ENCODE peak calls at places on chromosomes 4 and X, in eight cellular contexts. One of them, this sample, is unnamed.

GRCh38 chrX:19840899-19841648 is 46.3 kb downstream of the SH3KBP1 start:
- DNase-seq in stimulated activated CD4-positive, alpha-beta T cell treated with anti-CD3 and anti-CD28 coated beads, Interleukin-1b, Interleukin-23, amount 100 ng/mL, for 48 hours: peak
- DNase-seq in smooth muscle cell of the brain vasculature: no peak
- DNase-seq in activated naive CD8-positive, alpha-beta T cell treated with anti-CD3 and anti-CD28 coated beads, Interleukin-2, amount 50 U/mL, for 24 hours: peak
- DNase-seq in ovary: no peak
- DNase-seq in non-pigmented ciliary epithelial cell: no peak
- DNase-seq in RCC 7860: no peak
- DNase-seq in nucleus accumbens: no peak
- DNase-seq in this sample: no peak

GRCh38 chr4:155735506-155735905 is 23.3 kb upstream of the GUCY1B1 start:
- DNase-seq in non-pigmented ciliary epithelial cell: no peak
- DNase-seq in nucleus accumbens: no peak
- DNase-seq in RCC 7860: no peak
- DNase-seq in smooth muscle cell of the brain vasculature: no peak
- DNase-seq in ovary: no peak
- DNase-seq in activated naive CD8-positive, alpha-beta T cell treated with anti-CD3 and anti-CD28 coated beads, Interleukin-2, amount 50 U/mL, for 24 hours: no peak
- DNase-seq in stimulated activated CD4-positive, alpha-beta T cell treated with anti-CD3 and anti-CD28 coated beads, Interleukin-1b, Interleukin-23, amount 100 ng/mL, for 48 hours: no peak
- DNase-seq in this sample: no peak

GRCh38 chrX:20046864-20047263 is 56.0 kb upstream of the BCLAF3 start:
- DNase-seq in stimulated activated CD4-positive, alpha-beta T cell treated with anti-CD3 and anti-CD28 coated beads, Interleukin-1b, Interleukin-23, amount 100 ng/mL, for 48 hours: no peak
- DNase-seq in RCC 7860: no peak
- DNase-seq in ovary: no peak
- DNase-seq in non-pigmented ciliary epithelial cell: no peak
- DNase-seq in nucleus accumbens: no peak
- DNase-seq in activated naive CD8-positive, alpha-beta T cell treated with anti-CD3 and anti-CD28 coated beads, Interleukin-2, amount 50 U/mL, for 24 hours: no peak
- DNase-seq in smooth muscle cell of the brain vasculature: no peak
- DNase-seq in this sample: no peak

GRCh38 chr4:2045518-2045951 is 13.6 kb upstream of the NAT8L start:
- DNase-seq in non-pigmented ciliary epithelial cell: no peak
- DNase-seq in smooth muscle cell of the brain vasculature: no peak
- DNase-seq in nucleus accumbens: no peak
- DNase-seq in activated naive CD8-positive, alpha-beta T cell treated with anti-CD3 and anti-CD28 coated beads, Interleukin-2, amount 50 U/mL, for 24 hours: no peak
- DNase-seq in ovary: no peak
- DNase-seq in RCC 7860: peak
- DNase-seq in stimulated activated CD4-positive, alpha-beta T cell treated with anti-CD3 and anti-CD28 coated beads, Interleukin-1b, Interleukin-23, amount 100 ng/mL, for 48 hours: no peak
- DNase-seq in this sample: peak

GRCh38 chrX:140661657-140662056 is 47.9 kb upstream of the LINC00632 start:
- DNase-seq in ovary: no peak
- DNase-seq in non-pigmented ciliary epithelial cell: peak
- DNase-seq in stimulated activated CD4-positive, alpha-beta T cell treated with anti-CD3 and anti-CD28 coated beads, Interleukin-1b, Interleukin-23, amount 100 ng/mL, for 48 hours: no peak
- DNase-seq in nucleus accumbens: no peak
- DNase-seq in RCC 7860: no peak
- DNase-seq in smooth muscle cell of the brain vasculature: no peak
- DNase-seq in activated naive CD8-positive, alpha-beta T cell treated with anti-CD3 and anti-CD28 coated beads, Interleukin-2, amount 50 U/mL, for 24 hours: no peak
- DNase-seq in this sample: peak

GRCh38 chrX:13598877-13599276 is 29.5 kb downstream of the EGFL6 start:
- DNase-seq in smooth muscle cell of the brain vasculature: no peak
- DNase-seq in activated naive CD8-positive, alpha-beta T cell treated with anti-CD3 and anti-CD28 coated beads, Interleukin-2, amount 50 U/mL, for 24 hours: no peak
- DNase-seq in ovary: no peak
- DNase-seq in stimulated activated CD4-positive, alpha-beta T cell treated with anti-CD3 and anti-CD28 coated beads, Interleukin-1b, Interleukin-23, amount 100 ng/mL, for 48 hours: no peak
- DNase-seq in non-pigmented ciliary epithelial cell: no peak
- DNase-seq in RCC 7860: no peak
- DNase-seq in nucleus accumbens: no peak
- DNase-seq in this sample: peak

GRCh38 chr4:4711902-4712301 is 147.6 kb upstream of the MSX1 start:
- DNase-seq in smooth muscle cell of the brain vasculature: no peak
- DNase-seq in activated naive CD8-positive, alpha-beta T cell treated with anti-CD3 and anti-CD28 coated beads, Interleukin-2, amount 50 U/mL, for 24 hours: no peak
- DNase-seq in non-pigmented ciliary epithelial cell: no peak
- DNase-seq in ovary: no peak
- DNase-seq in nucleus accumbens: no peak
- DNase-seq in RCC 7860: no peak
- DNase-seq in stimulated activated CD4-positive, alpha-beta T cell treated with anti-CD3 and anti-CD28 coated beads, Interleukin-1b, Interleukin-23, amount 100 ng/mL, for 48 hours: no peak
- DNase-seq in this sample: no peak

GRCh38 chrX:68462653-68463052 is 29.4 kb upstream of the OPHN1 start:
- DNase-seq in stimulated activated CD4-positive, alpha-beta T cell treated with anti-CD3 and anti-CD28 coated beads, Interleukin-1b, Interleukin-23, amount 100 ng/mL, for 48 hours: peak
- DNase-seq in RCC 7860: peak
- DNase-seq in non-pigmented ciliary epithelial cell: no peak
- DNase-seq in activated naive CD8-positive, alpha-beta T cell treated with anti-CD3 and anti-CD28 coated beads, Interleukin-2, amount 50 U/mL, for 24 hours: no peak
- DNase-seq in nucleus accumbens: peak
- DNase-seq in smooth muscle cell of the brain vasculature: peak
- DNase-seq in ovary: no peak
- DNase-seq in this sample: no peak

GRCh38 chr4:74364649-74365491 is at the start of gene EREG:
- DNase-seq in ovary: peak
- DNase-seq in RCC 7860: peak
- DNase-seq in stimulated activated CD4-positive, alpha-beta T cell treated with anti-CD3 and anti-CD28 coated beads, Interleukin-1b, Interleukin-23, amount 100 ng/mL, for 48 hours: peak
- DNase-seq in activated naive CD8-positive, alpha-beta T cell treated with anti-CD3 and anti-CD28 coated beads, Interleukin-2, amount 50 U/mL, for 24 hours: peak
- DNase-seq in non-pigmented ciliary epithelial cell: no peak
- DNase-seq in smooth muscle cell of the brain vasculature: no peak
- DNase-seq in nucleus accumbens: no peak
- DNase-seq in this sample: peak

GRCh38 chr4:121270384-121270783 is 106.3 kb upstream of the TNIP3 start:
- DNase-seq in stimulated activated CD4-positive, alpha-beta T cell treated with anti-CD3 and anti-CD28 coated beads, Interleukin-1b, Interleukin-23, amount 100 ng/mL, for 48 hours: no peak
- DNase-seq in ovary: no peak
- DNase-seq in RCC 7860: no peak
- DNase-seq in smooth muscle cell of the brain vasculature: no peak
- DNase-seq in non-pigmented ciliary epithelial cell: no peak
- DNase-seq in activated naive CD8-positive, alpha-beta T cell treated with anti-CD3 and anti-CD28 coated beads, Interleukin-2, amount 50 U/mL, for 24 hours: no peak
- DNase-seq in nucleus accumbens: no peak
- DNase-seq in this sample: no peak

GRCh38 chr4:119130365-119131065 is 5.1 kb upstream of the MYOZ2 start:
- DNase-seq in RCC 7860: no peak
- DNase-seq in smooth muscle cell of the brain vasculature: no peak
- DNase-seq in non-pigmented ciliary epithelial cell: no peak
- DNase-seq in activated naive CD8-positive, alpha-beta T cell treated with anti-CD3 and anti-CD28 coated beads, Interleukin-2, amount 50 U/mL, for 24 hours: no peak
- DNase-seq in stimulated activated CD4-positive, alpha-beta T cell treated with anti-CD3 and anti-CD28 coated beads, Interleukin-1b, Interleukin-23, amount 100 ng/mL, for 48 hours: no peak
- DNase-seq in ovary: no peak
- DNase-seq in nucleus accumbens: no peak
- DNase-seq in this sample: peak

GRCh38 chr4:88737304-88738015 is 39.8 kb upstream of the NAP1L5 start:
- DNase-seq in RCC 7860: no peak
- DNase-seq in smooth muscle cell of the brain vasculature: no peak
- DNase-seq in stimulated activated CD4-positive, alpha-beta T cell treated with anti-CD3 and anti-CD28 coated beads, Interleukin-1b, Interleukin-23, amount 100 ng/mL, for 48 hours: peak
- DNase-seq in ovary: peak
- DNase-seq in activated naive CD8-positive, alpha-beta T cell treated with anti-CD3 and anti-CD28 coated beads, Interleukin-2, amount 50 U/mL, for 24 hours: peak
- DNase-seq in non-pigmented ciliary epithelial cell: no peak
- DNase-seq in nucleus accumbens: no peak
- DNase-seq in this sample: no peak

GRCh38 chr4:5524900-5525299 is 183.5 kb downstream of the EVC2 start:
- DNase-seq in stimulated activated CD4-positive, alpha-beta T cell treated with anti-CD3 and anti-CD28 coated beads, Interleukin-1b, Interleukin-23, amount 100 ng/mL, for 48 hours: no peak
- DNase-seq in activated naive CD8-positive, alpha-beta T cell treated with anti-CD3 and anti-CD28 coated beads, Interleukin-2, amount 50 U/mL, for 24 hours: no peak
- DNase-seq in RCC 7860: no peak
- DNase-seq in ovary: no peak
- DNase-seq in smooth muscle cell of the brain vasculature: no peak
- DNase-seq in non-pigmented ciliary epithelial cell: no peak
- DNase-seq in nucleus accumbens: no peak
- DNase-seq in this sample: peak

GRCh38 chrX:153582896-153583295 is 16.0 kb downstream of the CCNQ start:
- DNase-seq in nucleus accumbens: no peak
- DNase-seq in stimulated activated CD4-positive, alpha-beta T cell treated with anti-CD3 and anti-CD28 coated beads, Interleukin-1b, Interleukin-23, amount 100 ng/mL, for 48 hours: peak
- DNase-seq in non-pigmented ciliary epithelial cell: no peak
- DNase-seq in smooth muscle cell of the brain vasculature: no peak
- DNase-seq in activated naive CD8-positive, alpha-beta T cell treated with anti-CD3 and anti-CD28 coated beads, Interleukin-2, amount 50 U/mL, for 24 hours: peak
- DNase-seq in ovary: no peak
- DNase-seq in RCC 7860: no peak
- DNase-seq in this sample: no peak

GRCh38 chr4:127406187-127406586 is 226.6 kb upstream of the INTU start:
- DNase-seq in RCC 7860: no peak
- DNase-seq in smooth muscle cell of the brain vasculature: no peak
- DNase-seq in ovary: no peak
- DNase-seq in activated naive CD8-positive, alpha-beta T cell treated with anti-CD3 and anti-CD28 coated beads, Interleukin-2, amount 50 U/mL, for 24 hours: no peak
- DNase-seq in stimulated activated CD4-positive, alpha-beta T cell treated with anti-CD3 and anti-CD28 coated beads, Interleukin-1b, Interleukin-23, amount 100 ng/mL, for 48 hours: no peak
- DNase-seq in non-pigmented ciliary epithelial cell: no peak
- DNase-seq in nucleus accumbens: no peak
- DNase-seq in this sample: no peak

GRCh38 chr4:41436365-41437263 is 101.3 kb upstream of the LIMCH1 start:
- DNase-seq in smooth muscle cell of the brain vasculature: no peak
- DNase-seq in RCC 7860: no peak
- DNase-seq in non-pigmented ciliary epithelial cell: no peak
- DNase-seq in nucleus accumbens: no peak
- DNase-seq in ovary: no peak
- DNase-seq in activated naive CD8-positive, alpha-beta T cell treated with anti-CD3 and anti-CD28 coated beads, Interleukin-2, amount 50 U/mL, for 24 hours: no peak
- DNase-seq in stimulated activated CD4-positive, alpha-beta T cell treated with anti-CD3 and anti-CD28 coated beads, Interleukin-1b, Interleukin-23, amount 100 ng/mL, for 48 hours: no peak
- DNase-seq in this sample: no peak

GRCh38 chr4:158796370-158797140 is 27.7 kb downstream of the FNIP2 start:
- DNase-seq in activated naive CD8-positive, alpha-beta T cell treated with anti-CD3 and anti-CD28 coated beads, Interleukin-2, amount 50 U/mL, for 24 hours: no peak
- DNase-seq in stimulated activated CD4-positive, alpha-beta T cell treated with anti-CD3 and anti-CD28 coated beads, Interleukin-1b, Interleukin-23, amount 100 ng/mL, for 48 hours: no peak
- DNase-seq in ovary: no peak
- DNase-seq in nucleus accumbens: no peak
- DNase-seq in RCC 7860: peak
- DNase-seq in non-pigmented ciliary epithelial cell: no peak
- DNase-seq in smooth muscle cell of the brain vasculature: no peak
- DNase-seq in this sample: peak

GRCh38 chr4:110900206-110900769 is 277.4 kb upstream of the PITX2 start:
- DNase-seq in smooth muscle cell of the brain vasculature: no peak
- DNase-seq in non-pigmented ciliary epithelial cell: no peak
- DNase-seq in nucleus accumbens: no peak
- DNase-seq in RCC 7860: no peak
- DNase-seq in ovary: no peak
- DNase-seq in stimulated activated CD4-positive, alpha-beta T cell treated with anti-CD3 and anti-CD28 coated beads, Interleukin-1b, Interleukin-23, amount 100 ng/mL, for 48 hours: no peak
- DNase-seq in activated naive CD8-positive, alpha-beta T cell treated with anti-CD3 and anti-CD28 coated beads, Interleukin-2, amount 50 U/mL, for 24 hours: no peak
- DNase-seq in this sample: peak

GRCh38 chrX:77493677-77494553 is 46.7 kb downstream of the FGF16 start:
- DNase-seq in stimulated activated CD4-positive, alpha-beta T cell treated with anti-CD3 and anti-CD28 coated beads, Interleukin-1b, Interleukin-23, amount 100 ng/mL, for 48 hours: no peak
- DNase-seq in non-pigmented ciliary epithelial cell: peak
- DNase-seq in nucleus accumbens: no peak
- DNase-seq in activated naive CD8-positive, alpha-beta T cell treated with anti-CD3 and anti-CD28 coated beads, Interleukin-2, amount 50 U/mL, for 24 hours: no peak
- DNase-seq in RCC 7860: peak
- DNase-seq in smooth muscle cell of the brain vasculature: peak
- DNase-seq in ovary: no peak
- DNase-seq in this sample: peak

GRCh38 chr4:1852904-1853623 is 2.9 kb downstream of the LETM1 start:
- DNase-seq in RCC 7860: no peak
- DNase-seq in activated naive CD8-positive, alpha-beta T cell treated with anti-CD3 and anti-CD28 coated beads, Interleukin-2, amount 50 U/mL, for 24 hours: no peak
- DNase-seq in stimulated activated CD4-positive, alpha-beta T cell treated with anti-CD3 and anti-CD28 coated beads, Interleukin-1b, Interleukin-23, amount 100 ng/mL, for 48 hours: no peak
- DNase-seq in non-pigmented ciliary epithelial cell: no peak
- DNase-seq in nucleus accumbens: no peak
- DNase-seq in ovary: no peak
- DNase-seq in smooth muscle cell of the brain vasculature: no peak
- DNase-seq in this sample: no peak

GRCh38 chr4:88771883-88772450 is 74.3 kb upstream of the NAP1L5 start:
- DNase-seq in nucleus accumbens: no peak
- DNase-seq in non-pigmented ciliary epithelial cell: no peak
- DNase-seq in RCC 7860: no peak
- DNase-seq in stimulated activated CD4-positive, alpha-beta T cell treated with anti-CD3 and anti-CD28 coated beads, Interleukin-1b, Interleukin-23, amount 100 ng/mL, for 48 hours: no peak
- DNase-seq in ovary: no peak
- DNase-seq in smooth muscle cell of the brain vasculature: no peak
- DNase-seq in activated naive CD8-positive, alpha-beta T cell treated with anti-CD3 and anti-CD28 coated beads, Interleukin-2, amount 50 U/mL, for 24 hours: no peak
- DNase-seq in this sample: no peak

GRCh38 chrX:13816899-13817298 is at the start of gene GPM6B:
- DNase-seq in non-pigmented ciliary epithelial cell: no peak
- DNase-seq in nucleus accumbens: peak
- DNase-seq in smooth muscle cell of the brain vasculature: no peak
- DNase-seq in RCC 7860: no peak
- DNase-seq in stimulated activated CD4-positive, alpha-beta T cell treated with anti-CD3 and anti-CD28 coated beads, Interleukin-1b, Interleukin-23, amount 100 ng/mL, for 48 hours: no peak
- DNase-seq in activated naive CD8-positive, alpha-beta T cell treated with anti-CD3 and anti-CD28 coated beads, Interleukin-2, amount 50 U/mL, for 24 hours: no peak
- DNase-seq in ovary: no peak
- DNase-seq in this sample: no peak

GRCh38 chr4:79442422-79442821 is 34.4 kb upstream of the GK2 start:
- DNase-seq in RCC 7860: no peak
- DNase-seq in ovary: no peak
- DNase-seq in stimulated activated CD4-positive, alpha-beta T cell treated with anti-CD3 and anti-CD28 coated beads, Interleukin-1b, Interleukin-23, amount 100 ng/mL, for 48 hours: no peak
- DNase-seq in nucleus accumbens: no peak
- DNase-seq in smooth muscle cell of the brain vasculature: no peak
- DNase-seq in activated naive CD8-positive, alpha-beta T cell treated with anti-CD3 and anti-CD28 coated beads, Interleukin-2, amount 50 U/mL, for 24 hours: no peak
- DNase-seq in non-pigmented ciliary epithelial cell: no peak
- DNase-seq in this sample: no peak